ENCODE peak calls at places on chromosomes 12 and 14, in four cellular contexts. One of them, this sample, is unnamed.

GRCh38 chr12:120453977-120454376 is 7.7 kb downstream of the GATC start:
- DNase-seq in AG08396: peak
- DNase-seq in AG09309: no peak
- DNase-seq in AG08395: peak
- DNase-seq in this sample: peak

GRCh38 chr12:108508243-108508642 is 6.8 kb upstream of the FICD start:
- DNase-seq in AG09309: no peak
- DNase-seq in AG08395: no peak
- DNase-seq in AG08396: no peak
- DNase-seq in this sample: no peak

GRCh38 chr14:30420489-30420888 is 138.5 kb upstream of the G2E3 start:
- DNase-seq in AG08395: no peak
- DNase-seq in AG09309: no peak
- DNase-seq in AG08396: no peak
- DNase-seq in this sample: no peak

GRCh38 chr14:101331141-101331525 is 230.2 kb upstream of the DIO3 start:
- DNase-seq in AG08396: no peak
- DNase-seq in AG08395: no peak
- DNase-seq in AG09309: no peak
- DNase-seq in this sample: no peak

GRCh38 chr14:35416108-35416750 is 11.7 kb upstream of the NFKBIA start:
- DNase-seq in AG08396: no peak
- DNase-seq in AG09309: no peak
- DNase-seq in AG08395: no peak
- DNase-seq in this sample: no peak

GRCh38 chr14:85426068-85426935 is 103.6 kb upstream of the FLRT2 start:
- DNase-seq in AG09309: no peak
- DNase-seq in AG08396: no peak
- DNase-seq in AG08395: no peak
- DNase-seq in this sample: no peak

GRCh38 chr12:63206908-63207307 is 55.9 kb upstream of the AVPR1A start:
- DNase-seq in AG08395: no peak
- DNase-seq in AG09309: no peak
- DNase-seq in AG08396: no peak
- DNase-seq in this sample: no peak

GRCh38 chr14:31059152-31059924 is 33.2 kb upstream of the STRN3 start:
- DNase-seq in AG08396: peak
- DNase-seq in AG09309: peak
- DNase-seq in AG08395: peak
- DNase-seq in this sample: peak

GRCh38 chr12:53995311-53996187 is 4.4 kb upstream of the HOXC9 start:
- DNase-seq in AG08396: peak
- DNase-seq in AG09309: no peak
- DNase-seq in AG08395: peak
- DNase-seq in this sample: no peak

GRCh38 chr12:20370001-20370381 is 1.7 kb downstream of the PDE3A start:
- DNase-seq in AG08396: peak
- DNase-seq in AG09309: no peak
- DNase-seq in AG08395: no peak
- DNase-seq in this sample: peak

GRCh38 chr14:99678198-99678597 is 5.9 kb upstream of the CYP46A1 start:
- DNase-seq in AG09309: no peak
- DNase-seq in AG08396: no peak
- DNase-seq in AG08395: no peak
- DNase-seq in this sample: no peak

GRCh38 chr12:117850048-117850447 is 118.7 kb downstream of the KSR2 start:
- DNase-seq in AG09309: no peak
- DNase-seq in AG08395: peak
- DNase-seq in AG08396: peak
- DNase-seq in this sample: peak

GRCh38 chr12:109605599-109606228 is 32.1 kb downstream of the MVK start:
- DNase-seq in AG08395: no peak
- DNase-seq in AG08396: no peak
- DNase-seq in AG09309: no peak
- DNase-seq in this sample: no peak

GRCh38 chr12:93387780-93388179 is 10.1 kb downstream of the NUDT4 start:
- DNase-seq in AG08395: peak
- DNase-seq in AG08396: peak
- DNase-seq in AG09309: no peak
- DNase-seq in this sample: no peak

GRCh38 chr14:99662846-99663245 is 17.9 kb downstream of the HHIPL1 start:
- DNase-seq in AG09309: no peak
- DNase-seq in AG08395: no peak
- DNase-seq in AG08396: no peak
- DNase-seq in this sample: no peak

GRCh38 chr14:88791629-88792571 is 853 bp downstream of the EML5 start:
- DNase-seq in AG08396: peak
- DNase-seq in AG08395: no peak
- DNase-seq in AG09309: no peak
- DNase-seq in this sample: peak

GRCh38 chr12:115687094-115687493 is 590.4 kb downstream of the MED13L start:
- DNase-seq in AG08395: no peak
- DNase-seq in AG08396: no peak
- DNase-seq in AG09309: no peak
- DNase-seq in this sample: no peak

GRCh38 chr14:37490607-37491006 is 104.4 kb downstream of the FOXA1 start:
- DNase-seq in AG08396: no peak
- DNase-seq in AG09309: no peak
- DNase-seq in AG08395: no peak
- DNase-seq in this sample: no peak

GRCh38 chr12:113064395-113065125 is 8.0 kb downstream of the DTX1 start:
- DNase-seq in AG08396: no peak
- DNase-seq in AG08395: no peak
- DNase-seq in AG09309: no peak
- DNase-seq in this sample: no peak

GRCh38 chr14:68085742-68086141 is 266.2 kb downstream of the RAD51B start:
- DNase-seq in AG08396: no peak
- DNase-seq in AG08395: no peak
- DNase-seq in AG09309: no peak
- DNase-seq in this sample: no peak

GRCh38 chr12:69495071-69495470 is 24.9 kb downstream of the FRS2 start:
- DNase-seq in AG08395: no peak
- DNase-seq in AG08396: no peak
- DNase-seq in AG09309: no peak
- DNase-seq in this sample: no peak

GRCh38 chr14:106605548-106606448 is 1079.4 kb downstream of the TMEM121 start:
- DNase-seq in AG09309: no peak
- DNase-seq in AG08396: no peak
- DNase-seq in AG08395: no peak
- DNase-seq in this sample: peak

GRCh38 chr14:77007975-77008421 is 20.5 kb downstream of the IRF2BPL start:
- DNase-seq in AG08395: no peak
- DNase-seq in AG09309: no peak
- DNase-seq in AG08396: no peak
- DNase-seq in this sample: peak

GRCh38 chr12:88167384-88167783 is 25.3 kb downstream of the TMTC3 start:
- DNase-seq in AG08396: no peak
- DNase-seq in AG09309: no peak
- DNase-seq in AG08395: no peak
- DNase-seq in this sample: no peak

GRCh38 chr12:91179315-91179714 is 3.3 kb downstream of the DCN start:
- DNase-seq in AG08395: no peak
- DNase-seq in AG09309: no peak
- DNase-seq in AG08396: peak
- DNase-seq in this sample: no peak

GRCh38 chr12:8947737-8948136 is 1.7 kb downstream of the M6PR start:
- DNase-seq in AG08396: no peak
- DNase-seq in AG09309: no peak
- DNase-seq in AG08395: no peak
- DNase-seq in this sample: no peak

GRCh38 chr14:59321184-59321952 is 132.9 kb downstream of the DAAM1 start:
- DNase-seq in AG09309: peak
- DNase-seq in AG08395: no peak
- DNase-seq in AG08396: no peak
- DNase-seq in this sample: no peak

GRCh38 chr14:104424406-104425072 is 155.0 kb upstream of the C14orf180 start:
- DNase-seq in AG09309: no peak
- DNase-seq in AG08396: no peak
- DNase-seq in AG08395: no peak
- DNase-seq in this sample: peak

GRCh38 chr14:74492413-74493342 is at the start of gene NPC2:
- DNase-seq in AG09309: no peak
- DNase-seq in AG08396: no peak
- DNase-seq in AG08395: no peak
- DNase-seq in this sample: no peak

GRCh38 chr14:34199585-34199984 is 248.7 kb upstream of the EGLN3 start:
- DNase-seq in AG08396: no peak
- DNase-seq in AG09309: peak
- DNase-seq in AG08395: peak
- DNase-seq in this sample: no peak

GRCh38 chr14:94054401-94054800 is 26.6 kb downstream of the DDX24 start:
- DNase-seq in AG08396: no peak
- DNase-seq in AG08395: no peak
- DNase-seq in AG09309: no peak
- DNase-seq in this sample: no peak

This sample was measured in D341Med.